ENCODE peak calls at places on chromosomes 11 and 22, in six cellular contexts. One of them, this sample, is unnamed.

GRCh38 chr11:116232364-116232801 is 540.4 kb downstream of the BUD13 start:
- DNase-seq in RWPE1: no peak
- DNase-seq in left lobe of liver: no peak
- DNase-seq in ELR: no peak
- DNase-seq in activated T-cell treated with anti-CD3 and anti-CD28 coated beads, Interleukin-2, amount 50 U/mL, for 72 hours: no peak
- DNase-seq in activated CD4-positive, CD25-positive, alpha-beta regulatory T cell treated with anti-CD3 and anti-CD28 coated beads, Interleukin-2, amount 50 U/mL, for 16 hours: no peak
- DNase-seq in this sample: no peak

GRCh38 chr11:102610198-102610597 is 14.9 kb downstream of the MMP20 start:
- DNase-seq in ELR: no peak
- DNase-seq in left lobe of liver: no peak
- DNase-seq in activated T-cell treated with anti-CD3 and anti-CD28 coated beads, Interleukin-2, amount 50 U/mL, for 72 hours: no peak
- DNase-seq in activated CD4-positive, CD25-positive, alpha-beta regulatory T cell treated with anti-CD3 and anti-CD28 coated beads, Interleukin-2, amount 50 U/mL, for 16 hours: no peak
- DNase-seq in RWPE1: no peak
- DNase-seq in this sample: no peak

GRCh38 chr11:19597876-19598275 is 114.8 kb upstream of the NAV2 start:
- DNase-seq in RWPE1: no peak
- DNase-seq in ELR: peak
- DNase-seq in activated T-cell treated with anti-CD3 and anti-CD28 coated beads, Interleukin-2, amount 50 U/mL, for 72 hours: no peak
- DNase-seq in activated CD4-positive, CD25-positive, alpha-beta regulatory T cell treated with anti-CD3 and anti-CD28 coated beads, Interleukin-2, amount 50 U/mL, for 16 hours: no peak
- DNase-seq in left lobe of liver: no peak
- DNase-seq in this sample: no peak

GRCh38 chr22:30221121-30221992 is 25.2 kb downstream of the LIF start:
- DNase-seq in activated T-cell treated with anti-CD3 and anti-CD28 coated beads, Interleukin-2, amount 50 U/mL, for 72 hours: peak
- DNase-seq in activated CD4-positive, CD25-positive, alpha-beta regulatory T cell treated with anti-CD3 and anti-CD28 coated beads, Interleukin-2, amount 50 U/mL, for 16 hours: peak
- DNase-seq in RWPE1: no peak
- DNase-seq in ELR: no peak
- DNase-seq in left lobe of liver: no peak
- DNase-seq in this sample: no peak

GRCh38 chr11:105265859-105266258 is 126.3 kb upstream of the CARD18 start:
- DNase-seq in RWPE1: peak
- DNase-seq in activated CD4-positive, CD25-positive, alpha-beta regulatory T cell treated with anti-CD3 and anti-CD28 coated beads, Interleukin-2, amount 50 U/mL, for 16 hours: no peak
- DNase-seq in activated T-cell treated with anti-CD3 and anti-CD28 coated beads, Interleukin-2, amount 50 U/mL, for 72 hours: no peak
- DNase-seq in ELR: peak
- DNase-seq in left lobe of liver: no peak
- DNase-seq in this sample: no peak

GRCh38 chr22:29315286-29316195 is at the start of gene RASL10A:
- DNase-seq in activated CD4-positive, CD25-positive, alpha-beta regulatory T cell treated with anti-CD3 and anti-CD28 coated beads, Interleukin-2, amount 50 U/mL, for 16 hours: no peak
- DNase-seq in ELR: peak
- DNase-seq in RWPE1: no peak
- DNase-seq in activated T-cell treated with anti-CD3 and anti-CD28 coated beads, Interleukin-2, amount 50 U/mL, for 72 hours: no peak
- DNase-seq in left lobe of liver: no peak
- DNase-seq in this sample: no peak

GRCh38 chr11:47257518-47258316 is at the start of gene NR1H3:
- DNase-seq in left lobe of liver: peak
- DNase-seq in activated T-cell treated with anti-CD3 and anti-CD28 coated beads, Interleukin-2, amount 50 U/mL, for 72 hours: no peak
- DNase-seq in RWPE1: peak
- DNase-seq in activated CD4-positive, CD25-positive, alpha-beta regulatory T cell treated with anti-CD3 and anti-CD28 coated beads, Interleukin-2, amount 50 U/mL, for 16 hours: no peak
- DNase-seq in ELR: peak
- DNase-seq in this sample: no peak

GRCh38 chr11:124612045-124612444 is 817 bp downstream of the PANX3 start:
- DNase-seq in RWPE1: no peak
- DNase-seq in ELR: no peak
- DNase-seq in left lobe of liver: no peak
- DNase-seq in activated T-cell treated with anti-CD3 and anti-CD28 coated beads, Interleukin-2, amount 50 U/mL, for 72 hours: peak
- DNase-seq in activated CD4-positive, CD25-positive, alpha-beta regulatory T cell treated with anti-CD3 and anti-CD28 coated beads, Interleukin-2, amount 50 U/mL, for 16 hours: no peak
- DNase-seq in this sample: peak

GRCh38 chr22:25081409-25081824 is 118.2 kb upstream of the CRYBB3 start:
- DNase-seq in activated T-cell treated with anti-CD3 and anti-CD28 coated beads, Interleukin-2, amount 50 U/mL, for 72 hours: peak
- DNase-seq in activated CD4-positive, CD25-positive, alpha-beta regulatory T cell treated with anti-CD3 and anti-CD28 coated beads, Interleukin-2, amount 50 U/mL, for 16 hours: no peak
- DNase-seq in RWPE1: peak
- DNase-seq in left lobe of liver: peak
- DNase-seq in ELR: peak
- DNase-seq in this sample: no peak

GRCh38 chr22:41555325-41555724 is 5.5 kb upstream of the CSDC2 start:
- DNase-seq in activated CD4-positive, CD25-positive, alpha-beta regulatory T cell treated with anti-CD3 and anti-CD28 coated beads, Interleukin-2, amount 50 U/mL, for 16 hours: no peak
- DNase-seq in ELR: no peak
- DNase-seq in RWPE1: no peak
- DNase-seq in activated T-cell treated with anti-CD3 and anti-CD28 coated beads, Interleukin-2, amount 50 U/mL, for 72 hours: no peak
- DNase-seq in left lobe of liver: no peak
- DNase-seq in this sample: no peak

GRCh38 chr11:119540370-119541125 is 117.6 kb upstream of the THY1 start:
- DNase-seq in ELR: no peak
- DNase-seq in left lobe of liver: peak
- DNase-seq in activated CD4-positive, CD25-positive, alpha-beta regulatory T cell treated with anti-CD3 and anti-CD28 coated beads, Interleukin-2, amount 50 U/mL, for 16 hours: no peak
- DNase-seq in RWPE1: no peak
- DNase-seq in activated T-cell treated with anti-CD3 and anti-CD28 coated beads, Interleukin-2, amount 50 U/mL, for 72 hours: no peak
- DNase-seq in this sample: no peak

GRCh38 chr11:61587951-61588695 is 7.2 kb upstream of the SYT7 start:
- DNase-seq in left lobe of liver: no peak
- DNase-seq in activated CD4-positive, CD25-positive, alpha-beta regulatory T cell treated with anti-CD3 and anti-CD28 coated beads, Interleukin-2, amount 50 U/mL, for 16 hours: peak
- DNase-seq in ELR: peak
- DNase-seq in RWPE1: peak
- DNase-seq in activated T-cell treated with anti-CD3 and anti-CD28 coated beads, Interleukin-2, amount 50 U/mL, for 72 hours: peak
- DNase-seq in this sample: no peak

GRCh38 chr22:19959043-19959586 is 17.5 kb upstream of the TXNRD2 start:
- DNase-seq in ELR: no peak
- DNase-seq in left lobe of liver: peak
- DNase-seq in activated T-cell treated with anti-CD3 and anti-CD28 coated beads, Interleukin-2, amount 50 U/mL, for 72 hours: no peak
- DNase-seq in RWPE1: no peak
- DNase-seq in activated CD4-positive, CD25-positive, alpha-beta regulatory T cell treated with anti-CD3 and anti-CD28 coated beads, Interleukin-2, amount 50 U/mL, for 16 hours: no peak
- DNase-seq in this sample: no peak

GRCh38 chr11:104872393-104872792 is 25.9 kb downstream of the CASP12 start:
- DNase-seq in left lobe of liver: no peak
- DNase-seq in ELR: no peak
- DNase-seq in activated CD4-positive, CD25-positive, alpha-beta regulatory T cell treated with anti-CD3 and anti-CD28 coated beads, Interleukin-2, amount 50 U/mL, for 16 hours: no peak
- DNase-seq in activated T-cell treated with anti-CD3 and anti-CD28 coated beads, Interleukin-2, amount 50 U/mL, for 72 hours: no peak
- DNase-seq in RWPE1: no peak
- DNase-seq in this sample: no peak

GRCh38 chr11:108525161-108525560 is 27.0 kb upstream of the POGLUT3 start:
- DNase-seq in ELR: no peak
- DNase-seq in left lobe of liver: no peak
- DNase-seq in RWPE1: no peak
- DNase-seq in activated CD4-positive, CD25-positive, alpha-beta regulatory T cell treated with anti-CD3 and anti-CD28 coated beads, Interleukin-2, amount 50 U/mL, for 16 hours: no peak
- DNase-seq in activated T-cell treated with anti-CD3 and anti-CD28 coated beads, Interleukin-2, amount 50 U/mL, for 72 hours: no peak
- DNase-seq in this sample: no peak

GRCh38 chr11:38562562-38562961 is 1964.5 kb upstream of the RAG2 start:
- DNase-seq in activated CD4-positive, CD25-positive, alpha-beta regulatory T cell treated with anti-CD3 and anti-CD28 coated beads, Interleukin-2, amount 50 U/mL, for 16 hours: no peak
- DNase-seq in ELR: peak
- DNase-seq in RWPE1: no peak
- DNase-seq in left lobe of liver: no peak
- DNase-seq in activated T-cell treated with anti-CD3 and anti-CD28 coated beads, Interleukin-2, amount 50 U/mL, for 72 hours: no peak
- DNase-seq in this sample: no peak

GRCh38 chr11:125448136-125448535 is 47.9 kb downstream of the FEZ1 start:
- DNase-seq in left lobe of liver: no peak
- DNase-seq in activated CD4-positive, CD25-positive, alpha-beta regulatory T cell treated with anti-CD3 and anti-CD28 coated beads, Interleukin-2, amount 50 U/mL, for 16 hours: no peak
- DNase-seq in ELR: peak
- DNase-seq in RWPE1: peak
- DNase-seq in activated T-cell treated with anti-CD3 and anti-CD28 coated beads, Interleukin-2, amount 50 U/mL, for 72 hours: no peak
- DNase-seq in this sample: no peak

GRCh38 chr11:117909611-117910382 is 19.4 kb downstream of the TMPRSS13 start:
- DNase-seq in activated T-cell treated with anti-CD3 and anti-CD28 coated beads, Interleukin-2, amount 50 U/mL, for 72 hours: no peak
- DNase-seq in RWPE1: no peak
- DNase-seq in left lobe of liver: no peak
- DNase-seq in ELR: no peak
- DNase-seq in activated CD4-positive, CD25-positive, alpha-beta regulatory T cell treated with anti-CD3 and anti-CD28 coated beads, Interleukin-2, amount 50 U/mL, for 16 hours: no peak
- DNase-seq in this sample: no peak

GRCh38 chr11:19698493-19699292 is 13.9 kb upstream of the NAV2 start:
- DNase-seq in left lobe of liver: peak
- DNase-seq in activated T-cell treated with anti-CD3 and anti-CD28 coated beads, Interleukin-2, amount 50 U/mL, for 72 hours: no peak
- DNase-seq in RWPE1: peak
- DNase-seq in activated CD4-positive, CD25-positive, alpha-beta regulatory T cell treated with anti-CD3 and anti-CD28 coated beads, Interleukin-2, amount 50 U/mL, for 16 hours: no peak
- DNase-seq in ELR: no peak
- DNase-seq in this sample: no peak

GRCh38 chr11:105968021-105968697 is 53.9 kb downstream of the MSANTD4 start:
- DNase-seq in activated T-cell treated with anti-CD3 and anti-CD28 coated beads, Interleukin-2, amount 50 U/mL, for 72 hours: no peak
- DNase-seq in ELR: peak
- DNase-seq in RWPE1: peak
- DNase-seq in activated CD4-positive, CD25-positive, alpha-beta regulatory T cell treated with anti-CD3 and anti-CD28 coated beads, Interleukin-2, amount 50 U/mL, for 16 hours: no peak
- DNase-seq in left lobe of liver: no peak
- DNase-seq in this sample: no peak

GRCh38 chr11:73623651-73624050 is 22.7 kb upstream of the PLEKHB1 start:
- DNase-seq in RWPE1: no peak
- DNase-seq in activated T-cell treated with anti-CD3 and anti-CD28 coated beads, Interleukin-2, amount 50 U/mL, for 72 hours: no peak
- DNase-seq in activated CD4-positive, CD25-positive, alpha-beta regulatory T cell treated with anti-CD3 and anti-CD28 coated beads, Interleukin-2, amount 50 U/mL, for 16 hours: no peak
- DNase-seq in left lobe of liver: no peak
- DNase-seq in ELR: no peak
- DNase-seq in this sample: no peak

GRCh38 chr22:48920776-48921241 is 906.9 kb downstream of the BRD1 start:
- DNase-seq in activated T-cell treated with anti-CD3 and anti-CD28 coated beads, Interleukin-2, amount 50 U/mL, for 72 hours: no peak
- DNase-seq in activated CD4-positive, CD25-positive, alpha-beta regulatory T cell treated with anti-CD3 and anti-CD28 coated beads, Interleukin-2, amount 50 U/mL, for 16 hours: no peak
- DNase-seq in left lobe of liver: no peak
- DNase-seq in ELR: no peak
- DNase-seq in RWPE1: no peak
- DNase-seq in this sample: no peak

GRCh38 chr11:65424200-65425104 is 1.9 kb downstream of the NEAT1 start:
- DNase-seq in activated T-cell treated with anti-CD3 and anti-CD28 coated beads, Interleukin-2, amount 50 U/mL, for 72 hours: peak
- DNase-seq in activated CD4-positive, CD25-positive, alpha-beta regulatory T cell treated with anti-CD3 and anti-CD28 coated beads, Interleukin-2, amount 50 U/mL, for 16 hours: no peak
- DNase-seq in RWPE1: no peak
- DNase-seq in left lobe of liver: peak
- DNase-seq in ELR: peak
- DNase-seq in this sample: no peak

GRCh38 chr11:12402691-12403120 is 25.3 kb downstream of the PARVA start:
- DNase-seq in ELR: no peak
- DNase-seq in activated CD4-positive, CD25-positive, alpha-beta regulatory T cell treated with anti-CD3 and anti-CD28 coated beads, Interleukin-2, amount 50 U/mL, for 16 hours: no peak
- DNase-seq in RWPE1: no peak
- DNase-seq in activated T-cell treated with anti-CD3 and anti-CD28 coated beads, Interleukin-2, amount 50 U/mL, for 72 hours: no peak
- DNase-seq in left lobe of liver: no peak
- DNase-seq in this sample: no peak

GRCh38 chr22:22916952-22917290 is 29.3 kb downstream of the IGLL5 start:
- DNase-seq in left lobe of liver: no peak
- DNase-seq in activated T-cell treated with anti-CD3 and anti-CD28 coated beads, Interleukin-2, amount 50 U/mL, for 72 hours: no peak
- DNase-seq in RWPE1: no peak
- DNase-seq in ELR: no peak
- DNase-seq in activated CD4-positive, CD25-positive, alpha-beta regulatory T cell treated with anti-CD3 and anti-CD28 coated beads, Interleukin-2, amount 50 U/mL, for 16 hours: no peak
- DNase-seq in this sample: no peak

GRCh38 chr22:47042861-47043496 is 280.5 kb downstream of the TBC1D22A start:
- DNase-seq in RWPE1: no peak
- DNase-seq in activated T-cell treated with anti-CD3 and anti-CD28 coated beads, Interleukin-2, amount 50 U/mL, for 72 hours: no peak
- DNase-seq in left lobe of liver: no peak
- DNase-seq in activated CD4-positive, CD25-positive, alpha-beta regulatory T cell treated with anti-CD3 and anti-CD28 coated beads, Interleukin-2, amount 50 U/mL, for 16 hours: no peak
- DNase-seq in ELR: no peak
- DNase-seq in this sample: no peak

GRCh38 chr22:30116362-30117117 is 36.3 kb downstream of the HORMAD2 start:
- DNase-seq in activated T-cell treated with anti-CD3 and anti-CD28 coated beads, Interleukin-2, amount 50 U/mL, for 72 hours: no peak
- DNase-seq in activated CD4-positive, CD25-positive, alpha-beta regulatory T cell treated with anti-CD3 and anti-CD28 coated beads, Interleukin-2, amount 50 U/mL, for 16 hours: no peak
- DNase-seq in ELR: peak
- DNase-seq in left lobe of liver: no peak
- DNase-seq in RWPE1: peak
- DNase-seq in this sample: no peak

GRCh38 chr11:18650859-18651557 is 16.9 kb upstream of the SPTY2D1 start:
- DNase-seq in activated T-cell treated with anti-CD3 and anti-CD28 coated beads, Interleukin-2, amount 50 U/mL, for 72 hours: peak
- DNase-seq in activated CD4-positive, CD25-positive, alpha-beta regulatory T cell treated with anti-CD3 and anti-CD28 coated beads, Interleukin-2, amount 50 U/mL, for 16 hours: no peak
- DNase-seq in ELR: peak
- DNase-seq in left lobe of liver: peak
- DNase-seq in RWPE1: no peak
- DNase-seq in this sample: peak

GRCh38 chr11:33773399-33774355 is 643 bp downstream of the FBXO3 start:
- DNase-seq in RWPE1: peak
- DNase-seq in ELR: peak
- DNase-seq in left lobe of liver: no peak
- DNase-seq in activated T-cell treated with anti-CD3 and anti-CD28 coated beads, Interleukin-2, amount 50 U/mL, for 72 hours: peak
- DNase-seq in activated CD4-positive, CD25-positive, alpha-beta regulatory T cell treated with anti-CD3 and anti-CD28 coated beads, Interleukin-2, amount 50 U/mL, for 16 hours: peak
- DNase-seq in this sample: no peak

GRCh38 chr11:26946209-26946828 is 47.6 kb upstream of the FIBIN start:
- DNase-seq in RWPE1: peak
- DNase-seq in activated T-cell treated with anti-CD3 and anti-CD28 coated beads, Interleukin-2, amount 50 U/mL, for 72 hours: no peak
- DNase-seq in activated CD4-positive, CD25-positive, alpha-beta regulatory T cell treated with anti-CD3 and anti-CD28 coated beads, Interleukin-2, amount 50 U/mL, for 16 hours: no peak
- DNase-seq in ELR: peak
- DNase-seq in left lobe of liver: no peak
- DNase-seq in this sample: no peak